ENCODE peak calls at places on chromosomes 3 and 15, in seven cellular contexts. O is AG04450, G is A673, T is heart left ventricle, R is adipocyte, H is tibial artery, B is heart right ventricle. A is an unnamed sample.

GRCh38 chr3:101676765-101677435 is at the start of gene ZBTB11:
- DNase-seq in O (peak; percentile 100), G (peak; percentile 100), T (peak; percentile 100), R (peak; percentile 100), H (peak; percentile 100), B (peak; percentile 99), A (peak; percentile 95)

GRCh38 chr15:78319588-78319987 is 20.2 kb upstream of the SKIC8 start:
- DNase-seq in O (no peak), G (no peak), T (no peak), R (no peak), H (no peak), B (no peak), A (no peak)

GRCh38 chr3:55719508-55719907 is 232.4 kb upstream of the WNT5A start:
- DNase-seq in O (no peak), G (peak; percentile 21), T (no peak), R (peak; percentile 56), H (no peak), B (no peak), A (no peak)

GRCh38 chr3:60757724-60758123 is 493.5 kb downstream of the FHIT start:
- DNase-seq in O (no peak), G (no peak), T (no peak), R (no peak), H (no peak), B (no peak), A (no peak)

GRCh38 chr3:141360888-141361598 is 7.3 kb upstream of the ZBTB38 start:
- DNase-seq in O (no peak), G (peak; percentile 76), T (no peak), R (peak; percentile 91), H (no peak), B (no peak), A (no peak)

GRCh38 chr3:134876836-134877235 is 81.8 kb downstream of the EPHB1 start:
- DNase-seq in O (no peak), G (no peak), T (no peak), R (no peak), H (no peak), B (no peak), A (no peak)

GRCh38 chr3:194369522-194370279 is at the start of gene LRRC15:
- DNase-seq in O (no peak), G (no peak), T (peak; percentile 32), R (peak; percentile 88), H (no peak), B (no peak), A (no peak)

GRCh38 chr3:129608087-129608935 is 1.8 kb upstream of the PLXND1 start:
- DNase-seq in O (no peak), G (peak; percentile 84), T (no peak), R (no peak), H (no peak), B (peak; percentile 24), A (no peak)

GRCh38 chr15:45521596-45522167 is 873 bp downstream of the SLC30A4 start:
- DNase-seq in O (no peak), G (no peak), T (no peak), R (peak; percentile 25), H (no peak), B (no peak), A (no peak)

GRCh38 chr15:58463815-58464697 is 32.3 kb downstream of the LIPC start:
- DNase-seq in O (peak; percentile 18), G (no peak), T (no peak), R (no peak), H (no peak), B (no peak), A (no peak)

GRCh38 chr15:91224750-91225380 is 124.8 kb downstream of the SV2B start:
- DNase-seq in O (no peak), G (peak; percentile 68), T (no peak), R (peak; percentile 27), H (no peak), B (no peak), A (no peak)

GRCh38 chr15:43794269-43795037 is 2.3 kb downstream of the SERF2 start:
- DNase-seq in O (no peak), G (no peak), T (no peak), R (no peak), H (no peak), B (no peak), A (no peak)

GRCh38 chr3:78204977-78205376 is 1165.1 kb downstream of the ROBO2 start:
- DNase-seq in O (peak; percentile 10), G (peak; percentile 85), T (no peak), R (peak; percentile 83), H (no peak), B (no peak), A (no peak)

GRCh38 chr15:23629234-23629805 is 18.3 kb downstream of the MAGEL2 start:
- DNase-seq in O (no peak), G (peak; percentile 2), T (no peak), R (peak; percentile 14), H (no peak), B (no peak), A (no peak)

GRCh38 chr15:67100808-67101581 is 35.6 kb downstream of the SMAD3 start:
- DNase-seq in O (no peak), G (no peak), T (no peak), R (no peak), H (no peak), B (no peak), A (no peak)

GRCh38 chr3:160003520-160004128 is 15.0 kb downstream of the IL12A start:
- DNase-seq in O (no peak), G (peak; percentile 65), T (peak; percentile 76), R (peak; percentile 56), H (no peak), B (peak; percentile 63), A (no peak)

GRCh38 chr15:43800286-43801136 is at the start of gene HYPK:
- DNase-seq in O (peak; percentile 64), G (peak; percentile 92), T (peak; percentile 95), R (peak; percentile 95), H (peak; percentile 97), B (peak; percentile 93), A (peak; percentile 86)

GRCh38 chr3:8610961-8611360 is 33.6 kb downstream of the SSUH2 start:
- DNase-seq in O (no peak), G (no peak), T (no peak), R (no peak), H (peak; percentile 45), B (no peak), A (no peak)

GRCh38 chr3:1026395-1026794 is 66.4 kb upstream of the CNTN6 start:
- DNase-seq in O (no peak), G (no peak), T (no peak), R (no peak), H (no peak), B (no peak), A (no peak)
- H3K9me3 ChIP-seq in O (no peaks in the 10 kb centered on the region), G (no peaks in the 10 kb centered on the region), T (no peaks in the 10 kb centered on the region), R (peaks cover 3% of the 10 kb centered on the region), H (no peaks in the 10 kb centered on the region), B (no peaks in the 10 kb centered on the region), A (no peaks in the 10 kb centered on the region)

GRCh38 chr15:25246641-25247417 is 192.0 kb downstream of the UBE3A start:
- DNase-seq in O (no peak), G (no peak), T (peak; percentile 27), R (no peak), H (peak; percentile 51), B (peak; percentile 3), A (no peak)
- H3K9me3 ChIP-seq in O (peaks cover 100% of the 10 kb centered on the region), G (peaks cover 43% of the 10 kb centered on the region), T (no peaks in the 10 kb centered on the region), R (no peaks in the 10 kb centered on the region), H (peaks cover 74% of the 10 kb centered on the region), B (no peaks in the 10 kb centered on the region), A (no peaks in the 10 kb centered on the region)

GRCh38 chr3:176399193-176399592 is 798.1 kb downstream of the TBL1XR1 start:
- DNase-seq in O (no peak), G (peak; percentile 14), T (no peak), R (no peak), H (no peak), B (no peak), A (no peak)

DNA sequence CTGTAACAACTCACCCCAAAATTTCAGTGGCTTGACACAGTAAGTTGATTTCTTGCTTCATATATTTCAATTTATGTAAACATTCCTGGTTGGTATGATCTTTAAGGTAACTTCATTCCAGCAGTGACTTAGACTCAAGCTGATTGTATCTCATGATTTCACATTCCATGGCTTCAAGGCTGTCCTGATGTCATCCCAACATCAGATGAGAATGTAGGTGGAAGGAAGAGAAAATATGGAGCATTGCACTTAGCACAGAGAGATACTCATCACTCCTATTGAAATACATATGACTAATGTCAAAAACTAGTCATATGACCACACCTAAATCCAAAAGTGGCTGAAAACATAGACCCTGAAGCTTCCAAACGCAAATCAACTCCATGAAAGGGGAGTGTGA is 793.8 kb downstream of the TBL1XR1 start:
- DNase-seq in O (no peak), G (no peak), T (no peak), R (no peak), H (no peak), B (no peak), A (no peak)
- H3K9me3 ChIP-seq in O (no peaks in the 10 kb centered on the region), G (no peaks in the 10 kb centered on the region), T (no peaks in the 10 kb centered on the region), R (no peaks in the 10 kb centered on the region), H (no peaks in the 10 kb centered on the region), B (no peaks in the 10 kb centered on the region), A (no peaks in the 10 kb centered on the region)

DNA sequence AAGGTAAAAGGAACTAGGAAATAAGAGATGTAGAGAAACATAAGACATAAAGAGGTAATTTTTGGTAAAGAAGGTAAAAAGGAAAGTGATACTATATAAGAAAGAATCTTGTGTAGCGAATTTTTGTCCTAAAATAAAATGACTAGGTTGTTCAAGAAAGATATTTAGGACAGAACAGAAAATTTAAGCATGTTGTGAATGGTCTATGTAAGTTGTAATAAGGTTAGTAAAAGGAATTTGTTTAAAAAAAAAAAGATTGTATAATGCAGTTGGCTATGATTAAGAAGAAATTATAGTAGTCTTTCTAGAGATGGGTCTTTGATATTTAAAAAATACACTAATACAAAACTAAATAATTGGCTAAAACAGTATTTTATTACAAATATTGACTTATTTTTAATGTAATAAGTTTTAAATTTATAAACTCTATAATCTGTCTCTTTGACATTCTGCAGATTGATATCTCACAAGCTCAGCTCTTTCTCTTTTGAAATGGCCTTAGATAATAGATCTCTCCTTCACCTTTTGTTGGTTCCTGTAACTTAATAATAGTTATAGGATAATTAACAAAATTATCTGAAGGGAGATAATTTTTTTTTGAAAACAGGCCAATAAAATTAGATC is 3.7 kb upstream of the SLC41A3 start:
- DNase-seq in O (no peak), G (no peak), T (no peak), R (no peak), H (no peak), B (no peak), A (no peak)
- H3K9me3 ChIP-seq in O (peaks cover 4% of the 10 kb centered on the region), G (peaks cover 21% of the 10 kb centered on the region), T (no peaks in the 10 kb centered on the region), R (no peaks in the 10 kb centered on the region), H (no peaks in the 10 kb centered on the region), B (no peaks in the 10 kb centered on the region), A (no peaks in the 10 kb centered on the region)

DNA sequence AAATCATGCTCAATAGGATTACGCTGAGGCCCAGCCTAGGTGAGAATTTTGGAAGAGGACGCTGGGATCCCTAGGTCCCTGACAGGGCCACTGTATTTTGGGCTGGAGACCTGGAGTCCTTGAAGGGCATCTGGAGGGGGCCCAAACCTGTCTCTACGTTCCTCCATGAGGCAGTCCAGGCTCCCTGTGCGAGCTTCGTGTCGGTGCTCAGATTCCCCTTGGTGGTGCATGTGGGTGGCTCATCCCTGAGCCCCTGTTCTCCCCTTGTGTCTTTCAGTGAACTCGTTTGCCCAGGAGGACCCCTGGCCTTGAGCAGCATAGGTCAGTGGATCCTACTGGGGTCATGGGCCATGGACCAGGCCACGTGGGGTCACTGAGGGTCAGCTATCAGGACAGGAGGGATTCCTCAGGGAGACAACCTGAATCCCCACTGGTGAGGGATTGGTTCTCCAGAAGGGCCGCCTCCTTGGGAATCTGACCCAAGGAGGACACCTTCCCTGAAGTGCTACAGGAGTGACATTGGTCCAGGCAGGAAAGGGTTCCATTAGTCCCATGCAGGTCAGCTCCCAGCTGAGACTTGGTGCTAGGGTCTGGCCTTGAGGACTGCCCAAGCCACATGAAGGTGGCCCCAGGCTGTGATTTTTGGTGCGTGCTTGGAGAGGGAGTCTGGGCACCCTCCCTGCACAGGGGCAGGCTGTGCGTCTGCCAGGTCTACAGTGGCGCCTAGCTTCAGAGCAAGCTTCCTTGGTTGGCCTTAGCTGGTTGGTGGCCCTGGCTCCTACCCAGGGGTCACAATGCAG is 229.8 kb downstream of the SNRPN start:
- DNase-seq in O (no peak), G (no peak), T (peak; percentile 46), R (no peak), H (no peak), B (peak; percentile 3), A (no peak)
- H3K9me3 ChIP-seq in O (peaks cover 94% of the 10 kb centered on the region), G (peaks cover 30% of the 10 kb centered on the region), T (no peaks in the 10 kb centered on the region), R (no peaks in the 10 kb centered on the region), H (peaks cover 76% of the 10 kb centered on the region), B (no peaks in the 10 kb centered on the region), A (no peaks in the 10 kb centered on the region)